ENCODE peak calls at places on chromosome 12, in five cellular contexts. Q, K, B, R and J are unnamed samples.

GRCh38 chr12:513446-513845 is 53.7 kb downstream of the B4GALNT3 start:
- DNase-seq in Q (no peak), K (no peak), B (no peak), R (no peak), J (no peak)

GRCh38 chr12:48736456-48736855 is 19.9 kb upstream of the CCNT1 start:
- DNase-seq in Q (no peak), K (no peak), B (no peak), R (no peak), J (no peak)

GRCh38 chr12:68953536-68953935 is 20.6 kb upstream of the CPM start:
- DNase-seq in Q (no peak), K (no peak), B (no peak), R (no peak), J (no peak)

GRCh38 chr12:100075598-100075997 is 67.1 kb downstream of the BLTP3B start:
- DNase-seq in Q (no peak), K (no peak), B (no peak), R (no peak), J (no peak)

GRCh38 chr12:109033239-109034196 is 12.7 kb upstream of the SVOP start:
- DNase-seq in Q (no peak), K (no peak), B (no peak), R (no peak), J (no peak)

GRCh38 chr12:26009593-26009992 is 51.1 kb downstream of the RASSF8 start:
- DNase-seq in Q (no peak), K (no peak), B (peak; percentile 21), R (no peak), J (no peak)

GRCh38 chr12:110718222-110718908 is 24.3 kb downstream of the PPP1CC start:
- DNase-seq in Q (no peak), K (no peak), B (no peak), R (no peak), J (no peak)

GRCh38 chr12:65500121-65500846 is 221.8 kb downstream of the MSRB3 start:
- DNase-seq in Q (no peak), K (no peak), B (no peak), R (no peak), J (no peak)

GRCh38 chr12:120012067-120012621 is 23.1 kb downstream of the BICDL1 start:
- DNase-seq in Q (no peak), K (peak; percentile 91), B (no peak), R (no peak), J (no peak)

GRCh38 chr12:76085159-76085868 is 829 bp upstream of the NAP1L1 start:
- DNase-seq in Q (no peak), K (peak; percentile 50), B (peak; percentile 64), R (no peak), J (no peak)

GRCh38 chr12:124916370-124917134 is 2.1 kb upstream of the UBC start:
- DNase-seq in Q (no peak), K (peak; percentile 68), B (no peak), R (peak; percentile 92), J (no peak)

GRCh38 chr12:121085842-121086353 is 46.8 kb upstream of the P2RX7 start:
- DNase-seq in Q (no peak), K (no peak), B (no peak), R (no peak), J (no peak)

GRCh38 chr12:116299064-116299463 is 21.6 kb upstream of the MED13L start:
- DNase-seq in Q (no peak), K (no peak), B (no peak), R (no peak), J (no peak)

GRCh38 chr12:13799574-13799973 is 181.8 kb downstream of the GRIN2B start:
- DNase-seq in Q (no peak), K (no peak), B (no peak), R (no peak), J (no peak)

GRCh38 chr12:67237231-67237630 is 31.9 kb upstream of the CAND1 start:
- DNase-seq in Q (no peak), K (no peak), B (no peak), R (no peak), J (no peak)

GRCh38 chr12:26918321-26919215 is 19.2 kb downstream of the INTS13 start:
- DNase-seq in Q (no peak), K (no peak), B (no peak), R (no peak), J (no peak)

GRCh38 chr12:131102493-131102931 is 148.8 kb downstream of the ADGRD1 start:
- DNase-seq in Q (no peak), K (no peak), B (no peak), R (peak; percentile 55), J (no peak)

GRCh38 chr12:64560395-64561301 is 49.6 kb upstream of the RASSF3 start:
- DNase-seq in Q (peak; percentile 77), K (no peak), B (no peak), R (no peak), J (peak; percentile 67)

GRCh38 chr12:25518512-25518911 is 34.6 kb downstream of the LMNTD1 start:
- DNase-seq in Q (no peak), K (no peak), B (no peak), R (no peak), J (no peak)

GRCh38 chr12:75724913-75725312 is 213.5 kb upstream of the KRR1 start:
- DNase-seq in Q (peak; percentile 60), K (no peak), B (no peak), R (no peak), J (no peak)

GRCh38 chr12:99544457-99544856 is 103.1 kb upstream of the GARIN6 start:
- DNase-seq in Q (no peak), K (no peak), B (no peak), R (no peak), J (no peak)

GRCh38 chr12:54958048-54958658 is 26.4 kb downstream of the TESPA1 start:
- DNase-seq in Q (peak; percentile 52), K (peak; percentile 74), B (peak; percentile 76), R (no peak), J (peak; percentile 64)

GRCh38 chr12:112308652-112309051 is 73.6 kb downstream of the HECTD4 start:
- DNase-seq in Q (no peak), K (no peak), B (no peak), R (no peak), J (no peak)

GRCh38 chr12:12072064-12072760 is 1.5 kb downstream of the BCL2L14 start:
- DNase-seq in Q (no peak), K (peak; percentile 70), B (no peak), R (no peak), J (no peak)

GRCh38 chr12:48857278-48857994 is 5.5 kb upstream of the DDX23 start:
- DNase-seq in Q (no peak), K (peak; percentile 30), B (no peak), R (no peak), J (no peak)

GRCh38 chr12:127723236-127723635 is 543.7 kb upstream of the TMEM132C start:
- DNase-seq in Q (no peak), K (no peak), B (peak; percentile 93), R (no peak), J (no peak)

GRCh38 chr12:41174602-41175001 is 13.5 kb upstream of the PDZRN4 start:
- DNase-seq in Q (no peak), K (no peak), B (no peak), R (no peak), J (no peak)

GRCh38 chr12:144650-145284 is 69.2 kb downstream of the SLC6A12 start:
- DNase-seq in Q (no peak), K (no peak), B (no peak), R (no peak), J (no peak)

GRCh38 chr12:32100361-32100760 is 6.3 kb upstream of the BICD1 start:
- DNase-seq in Q (no peak), K (no peak), B (no peak), R (no peak), J (no peak)

GRCh38 chr12:124422142-124422569 is 127.3 kb downstream of the RFLNA start:
- DNase-seq in Q (no peak), K (no peak), B (no peak), R (peak; percentile 93), J (no peak)